ENCODE peak calls at places on chromosomes 12 and 14, in ten cellular contexts. B, W, U, S, I, T, M, Q, P and O are unnamed samples. For H3K36me3, the result is how much of the 10 kb centered on the place peaks cover.

GRCh38 chr12:106773286-106773685 is 1.2 kb upstream of the RIC8B start:
- DNase-seq in B (no peak), W (no peak), U (no peak), S (no peak), I (no peak), T (no peak), M (no peak), Q (no peak), P (no peak), O (no peak)

GRCh38 chr14:100025111-100025510 is 40.1 kb upstream of the EVL start:
- DNase-seq in B (peak), W (peak), U (no peak), S (peak), I (peak), T (peak), M (peak), Q (no peak), P (no peak), O (no peak)

GRCh38 chr14:49306152-49306751 is 279.9 kb downstream of the RPS29 start:
- DNase-seq in B (no peak), W (no peak), U (no peak), S (peak), I (no peak), T (no peak), M (peak), Q (no peak), P (no peak), O (no peak)

GRCh38 chr12:68414988-68415387 is 82.8 kb upstream of the MDM1 start:
- DNase-seq in B (no peak), W (no peak), U (no peak), S (no peak), I (no peak), T (no peak), M (no peak), Q (no peak), P (no peak), O (no peak)

GRCh38 chr12:53938276-53939140 is at the start of gene HOXC13:
- DNase-seq in B (peak), W (no peak), U (peak), S (peak), I (no peak), T (no peak), M (peak), Q (peak), P (peak), O (no peak)

GRCh38 chr14:78029471-78030372 is 140.5 kb upstream of the NRXN3 start:
- DNase-seq in B (peak), W (no peak), U (no peak), S (no peak), I (no peak), T (no peak), M (no peak), Q (no peak), P (no peak), O (no peak)

GRCh38 chr12:30813741-30814687 is 59.3 kb upstream of the CAPRIN2 start:
- DNase-seq in B (no peak), W (no peak), U (no peak), S (peak), I (no peak), T (no peak), M (no peak), Q (no peak), P (no peak), O (no peak)

GRCh38 chr12:124454735-124455134 is 112.7 kb downstream of the NCOR2 start:
- DNase-seq in B (no peak), W (no peak), U (no peak), S (no peak), I (no peak), T (no peak), M (no peak), Q (no peak), P (no peak), O (no peak)

GRCh38 chr12:54654926-54655325 is 6.8 kb upstream of the DCD start:
- DNase-seq in B (no peak), W (no peak), U (no peak), S (no peak), I (no peak), T (no peak), M (no peak), Q (no peak), P (no peak), O (no peak)

GRCh38 chr12:132634411-132634990 is 15.9 kb downstream of the P2RX2 start:
- DNase-seq in B (no peak), W (no peak), U (no peak), S (no peak), I (no peak), T (no peak), M (no peak), Q (no peak), P (no peak), O (no peak)

GRCh38 chr12:132633901-132634300 is 15.3 kb downstream of the P2RX2 start:
- DNase-seq in B (no peak), W (no peak), U (no peak), S (no peak), I (no peak), T (no peak), M (no peak), Q (no peak), P (no peak), O (no peak)

GRCh38 chr12:132631357-132632065 is 12.9 kb downstream of the P2RX2 start:
- DNase-seq in B (no peak), W (no peak), U (no peak), S (no peak), I (no peak), T (no peak), M (no peak), Q (no peak), P (no peak), O (no peak)

GRCh38 chr12:132632521-132633228 is 14.1 kb downstream of the P2RX2 start:
- DNase-seq in B (no peak), W (no peak), U (no peak), S (no peak), I (no peak), T (no peak), M (no peak), Q (no peak), P (no peak), O (no peak)

DNA sequence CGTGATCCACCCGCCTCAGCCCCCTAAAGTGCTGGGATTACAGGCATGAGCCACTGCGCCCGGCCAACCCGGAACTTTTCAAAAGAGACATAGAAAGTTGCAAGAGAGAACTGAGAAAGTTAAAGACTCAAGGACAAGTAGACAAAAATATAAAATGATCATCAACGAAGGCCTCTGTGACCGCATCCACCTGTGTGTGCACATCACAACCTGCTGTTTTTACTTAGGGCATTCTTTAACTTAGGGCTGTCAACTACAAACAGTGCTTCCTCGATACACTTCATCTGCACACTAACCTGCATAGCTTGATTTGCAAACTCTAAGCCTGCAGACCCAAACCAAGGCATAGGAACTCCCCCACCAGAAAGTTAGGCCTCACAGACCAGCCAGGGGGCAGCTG is 14.8 kb downstream of the P2RX2 start:
- DNase-seq in B (no peak), W (no peak), U (no peak), S (no peak), I (no peak), T (no peak), M (no peak), Q (no peak), P (no peak), O (no peak)
- H3K36me3 ChIP-seq in B (half or more), W (half or more), U (half or more), S (under half), I (under half), T (under half), M (under half), Q (under half), P (under half), O (half or more)

DNA sequence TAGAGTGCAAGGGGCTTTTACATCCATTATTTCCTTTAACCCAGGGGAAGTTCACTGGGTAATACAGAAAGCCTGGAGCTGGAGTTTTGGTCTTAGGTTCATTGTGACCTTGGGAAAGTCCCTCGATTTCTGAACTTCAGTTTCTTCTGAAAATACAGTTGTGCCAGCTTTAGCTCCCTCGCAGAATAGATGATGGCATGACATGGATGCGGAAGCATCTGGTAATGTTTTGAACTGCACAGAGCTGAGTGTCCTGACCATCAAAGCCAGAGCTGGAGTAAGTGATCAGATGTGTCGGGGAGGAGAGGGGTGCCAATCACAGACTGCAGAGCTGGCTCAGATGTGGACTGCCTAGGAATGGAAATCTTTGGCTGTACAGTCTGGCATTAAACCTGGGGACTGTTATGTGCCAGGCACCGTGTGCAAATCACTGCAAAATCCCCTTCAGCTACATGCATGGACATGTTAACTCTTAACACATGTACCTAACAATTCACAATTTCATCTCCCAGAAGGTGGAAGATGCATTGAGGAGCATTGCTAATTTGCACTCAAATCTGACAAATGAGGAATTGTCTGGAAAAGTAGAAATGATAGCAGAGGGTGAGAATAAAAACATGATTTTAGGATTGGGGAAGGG is 180.9 kb downstream of the ETV6 start:
- DNase-seq in B (no peak), W (no peak), U (no peak), S (peak), I (no peak), T (no peak), M (no peak), Q (no peak), P (no peak), O (no peak)
- H3K27ac ChIP-seq in B (no peak), W (no peak), U (no peak), S (no peak), I (no peak), T (peak), M (no peak), Q (no peak), P (peak), O (peak)

DNA sequence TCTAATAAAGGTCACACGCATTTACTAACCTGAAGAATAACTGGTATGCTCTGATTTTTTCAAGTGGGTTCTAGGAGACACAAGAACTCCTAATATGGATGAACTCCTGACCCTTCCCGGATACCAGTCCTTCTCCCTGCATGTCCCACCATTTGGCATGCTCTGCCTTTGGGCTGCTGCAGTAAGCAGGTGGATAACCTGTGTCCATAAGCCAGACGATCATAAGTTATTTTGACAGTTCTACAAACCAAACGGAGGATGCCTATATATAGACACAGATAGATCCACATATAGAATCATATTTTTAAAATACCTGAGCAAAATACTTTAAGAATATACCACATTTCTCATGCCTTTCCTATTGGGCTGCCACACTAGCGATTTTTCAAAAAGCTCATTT is 49.4 kb downstream of the TMTC1 start:
- DNase-seq in B (no peak), W (no peak), U (no peak), S (no peak), I (no peak), T (no peak), M (no peak), Q (no peak), P (no peak), O (no peak)
- TF ChIP-seq CTCF in B (no peak), W (no peak), U (no peak), S (no peak), I (no peak), T (no peak), M (no peak), Q (no peak), P (no peak), O (no peak)

GRCh38 chr14:103692159-103692558 is 23.1 kb downstream of the XRCC3 start:
- DNase-seq in B (no peak), W (no peak), U (no peak), S (no peak), I (no peak), T (no peak), M (no peak), Q (no peak), P (no peak), O (no peak)

GRCh38 chr14:103694572-103695026 is 20.7 kb downstream of the XRCC3 start:
- DNase-seq in B (no peak), W (no peak), U (no peak), S (no peak), I (no peak), T (no peak), M (no peak), Q (no peak), P (no peak), O (no peak)

GRCh38 chr14:103692871-103693270 is 22.4 kb downstream of the XRCC3 start:
- DNase-seq in B (no peak), W (no peak), U (no peak), S (no peak), I (no peak), T (no peak), M (no peak), Q (no peak), P (no peak), O (no peak)

GRCh38 chr14:103695331-103696026 is 19.8 kb downstream of the XRCC3 start:
- DNase-seq in B (no peak), W (no peak), U (no peak), S (no peak), I (peak), T (no peak), M (no peak), Q (no peak), P (no peak), O (no peak)

DNA sequence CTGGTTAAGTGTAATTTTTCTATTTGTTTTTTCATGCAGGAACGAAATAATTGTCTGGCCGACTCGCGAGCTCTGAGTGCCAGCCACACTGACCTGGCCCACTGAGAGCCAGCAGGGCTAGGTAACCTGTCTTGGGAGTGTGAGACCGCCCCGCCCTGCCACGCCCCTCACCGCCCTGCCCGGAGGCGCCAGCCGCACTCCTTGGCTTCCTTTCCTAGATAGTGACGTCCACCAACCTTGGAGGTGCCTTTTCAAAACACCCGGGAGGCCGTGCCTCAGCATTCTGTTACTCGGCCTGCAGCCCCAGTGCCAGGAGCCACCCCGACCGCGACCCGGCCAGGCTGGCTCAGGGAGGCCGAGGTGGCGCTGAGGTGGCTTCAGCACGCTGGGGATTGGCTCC is 21.7 kb downstream of the XRCC3 start:
- DNase-seq in B (no peak), W (peak), U (no peak), S (peak), I (peak), T (peak), M (no peak), Q (no peak), P (no peak), O (no peak)
- H3K36me3 ChIP-seq in B (half or more), W (half or more), U (half or more), S (under half), I (under half), T (under half), M (under half), Q (under half), P (under half), O (under half)